ENCODE peak calls at places on chromosomes 16 and 17, in eight cellular contexts. U is activated CD8-positive, alpha-beta T cell treated with anti-CD3 and anti-CD28 coated beads, Interleukin-2, amount 10 ng/mL, durations not matched to agents 7 days and 5 days; K is glomerular endothelial cell; C is thoracic aorta; X is CD4-positive, alpha-beta T cell; E is heart left ventricle; D is CD8-positive, alpha-beta memory T cell; F is kidney glomerular epithelial cell. J is an unnamed sample.

GRCh38 chr16:24671455-24671954 is 57.9 kb upstream of the TNRC6A start:
- DNase-seq in U (no peak), K (no peak), C (no peak), X (no peak), E (no peak), D (no peak), F (no peak), J (no peak)

GRCh38 chr17:50148226-50149098 is 2.0 kb downstream of the PPP1R9B start:
- DNase-seq in U (peak; percentile 56), K (no peak), C (peak; percentile 54), X (peak; percentile 59), E (peak; percentile 54), D (peak; percentile 71), F (peak; percentile 30), J (no peak)

GRCh38 chr17:74274703-74275340 is 788 bp downstream of the DNAI2 start:
- DNase-seq in U (peak; percentile 26), K (no peak), C (no peak), X (no peak), E (no peak), D (no peak), F (no peak), J (no peak)

GRCh38 chr17:1120596-1121441 is 59.0 kb downstream of the ABR start:
- DNase-seq in U (peak; percentile 35), K (no peak), C (no peak), X (no peak), E (no peak), D (no peak), F (no peak), J (no peak)

GRCh38 chr16:15055141-15056053 is 477 bp downstream of the NTAN1 start:
- DNase-seq in U (peak; percentile 79), K (no peak), C (no peak), X (peak; percentile 66), E (peak; percentile 40), D (no peak), F (no peak), J (peak; percentile 59)

GRCh38 chr16:17529982-17530760 is 59.4 kb upstream of the XYLT1 start:
- DNase-seq in U (peak; percentile 68), K (no peak), C (no peak), X (no peak), E (no peak), D (peak; percentile 1), F (no peak), J (no peak)

GRCh38 chr17:18187226-18187625 is 3.6 kb downstream of the ALKBH5 start:
- DNase-seq in U (no peak), K (no peak), C (no peak), X (no peak), E (no peak), D (no peak), F (no peak), J (no peak)

GRCh38 chr17:38748329-38749221 is at the start of gene PCGF2:
- DNase-seq in U (no peak), K (no peak), C (peak; percentile 94), X (no peak), E (peak; percentile 94), D (no peak), F (peak; percentile 69), J (peak; percentile 95)

GRCh38 chr17:63956296-63956920 is 16.3 kb downstream of the SCN4A start:
- DNase-seq in U (no peak), K (no peak), C (no peak), X (no peak), E (no peak), D (no peak), F (no peak), J (no peak)

GRCh38 chr17:28733346-28733745 is 4.8 kb downstream of the NEK8 start:
- DNase-seq in U (no peak), K (no peak), C (no peak), X (no peak), E (no peak), D (no peak), F (no peak), J (no peak)

GRCh38 chr16:16144416-16144815 is 78.9 kb downstream of the ABCC6 start:
- DNase-seq in U (no peak), K (no peak), C (no peak), X (no peak), E (no peak), D (no peak), F (peak; percentile 66), J (no peak)

GRCh38 chr16:15949210-15950166 is at the start of gene ABCC1:
- DNase-seq in U (peak; percentile 56), K (no peak), C (no peak), X (peak; percentile 36), E (peak; percentile 51), D (peak; percentile 42), F (peak; percentile 57), J (no peak)

GRCh38 chr16:68665501-68665900 is 20.4 kb downstream of the CDH3 start:
- DNase-seq in U (no peak), K (no peak), C (no peak), X (no peak), E (no peak), D (no peak), F (no peak), J (no peak)

GRCh38 chr16:57187508-57187854 is 1.4 kb downstream of the RSPRY1 start:
- DNase-seq in U (peak; percentile 44), K (no peak), C (no peak), X (no peak), E (no peak), D (no peak), F (peak; percentile 14), J (no peak)

GRCh38 chr17:44331249-44331760 is 6.7 kb upstream of the SLC25A39 start:
- DNase-seq in U (peak; percentile 87), K (no peak), C (no peak), X (peak; percentile 55), E (peak; percentile 76), D (peak; percentile 65), F (peak; percentile 59), J (peak; percentile 90)

GRCh38 chr16:11399261-11399831 is 54.1 kb downstream of the RMI2 start:
- DNase-seq in U (no peak), K (no peak), C (no peak), X (no peak), E (no peak), D (no peak), F (no peak), J (no peak)

GRCh38 chr16:3879887-3880564 is 487 bp downstream of the CREBBP start:
- DNase-seq in U (peak; percentile 76), K (no peak), C (no peak), X (peak; percentile 60), E (peak; percentile 84), D (peak; percentile 59), F (peak; percentile 56), J (peak; percentile 68)

GRCh38 chr16:73019456-73020362 is 28.2 kb downstream of the ZFHX3 start:
- DNase-seq in U (no peak), K (peak; percentile 33), C (no peak), X (no peak), E (no peak), D (no peak), F (peak; percentile 51), J (peak; percentile 73)

GRCh38 chr17:74739227-74739831 is 2.3 kb downstream of the RAB37 start:
- DNase-seq in U (peak; percentile 47), K (no peak), C (no peak), X (peak; percentile 38), E (no peak), D (no peak), F (no peak), J (no peak)

GRCh38 chr17:33667052-33667509 is 374.0 kb upstream of the ASIC2 start:
- DNase-seq in U (peak; percentile 25), K (no peak), C (no peak), X (peak; percentile 16), E (no peak), D (peak; percentile 3), F (no peak), J (no peak)

GRCh38 chr16:51113254-51114125 is 37.6 kb downstream of the SALL1 start:
- DNase-seq in U (no peak), K (no peak), C (no peak), X (no peak), E (no peak), D (no peak), F (no peak), J (no peak)

GRCh38 chr17:37726248-37726647 is 18.6 kb downstream of the HNF1B start:
- DNase-seq in U (no peak), K (no peak), C (no peak), X (no peak), E (no peak), D (no peak), F (no peak), J (no peak)

GRCh38 chr17:43874293-43874692 is 27.3 kb downstream of the CD300LG start:
- DNase-seq in U (no peak), K (no peak), C (no peak), X (no peak), E (peak; percentile 48), D (no peak), F (no peak), J (peak; percentile 59)

GRCh38 chr17:64155751-64156544 is 26.0 kb upstream of the ERN1 start:
- DNase-seq in U (no peak), K (no peak), C (no peak), X (no peak), E (peak; percentile 84), D (no peak), F (no peak), J (peak; percentile 86)

GRCh38 chr17:79951361-79952264 is 84.1 kb downstream of the TBC1D16 start:
- DNase-seq in U (no peak), K (no peak), C (no peak), X (no peak), E (peak; percentile 57), D (no peak), F (peak; percentile 37), J (no peak)

GRCh38 chr16:22220714-22221113 is 14.6 kb downstream of the EEF2K start:
- DNase-seq in U (no peak), K (no peak), C (peak; percentile 52), X (no peak), E (no peak), D (no peak), F (no peak), J (no peak)

J was measured in right atrium auricular region.